ENCODE peak calls at places on chromosome 7, in ten cellular contexts. One of them, this sample, is unnamed.

GRCh38 chr7:29078286-29078685 is 68.1 kb downstream of the CPVL start:
- DNase-seq in gastrocnemius medialis: no peak
- DNase-seq in heart right ventricle: no peak
- DNase-seq in transverse colon: no peak
- DNase-seq in aorta: no peak
- DNase-seq in right lobe of liver: no peak
- DNase-seq in PC-3: no peak
- DNase-seq in K562: no peak
- DNase-seq in hepatocyte: no peak
- DNase-seq in RWPE1: no peak
- DNase-seq in this sample: no peak

GRCh38 chr7:83204715-83205114 is 42.0 kb upstream of the PCLO start:
- DNase-seq in gastrocnemius medialis: no peak
- DNase-seq in heart right ventricle: no peak
- DNase-seq in transverse colon: no peak
- DNase-seq in aorta: no peak
- DNase-seq in right lobe of liver: no peak
- DNase-seq in PC-3: peak
- DNase-seq in K562: no peak
- DNase-seq in hepatocyte: no peak
- DNase-seq in RWPE1: no peak
- DNase-seq in this sample: no peak

GRCh38 chr7:131424219-131424822 is 96.6 kb downstream of the MKLN1 start:
- DNase-seq in gastrocnemius medialis: no peak
- DNase-seq in heart right ventricle: no peak
- DNase-seq in transverse colon: no peak
- DNase-seq in aorta: no peak
- DNase-seq in right lobe of liver: no peak
- DNase-seq in PC-3: peak
- DNase-seq in K562: peak
- DNase-seq in hepatocyte: peak
- DNase-seq in RWPE1: peak
- DNase-seq in this sample: no peak

GRCh38 chr7:29499932-29500331 is 63.7 kb upstream of the PRR15 start:
- DNase-seq in gastrocnemius medialis: no peak
- DNase-seq in heart right ventricle: no peak
- DNase-seq in transverse colon: no peak
- DNase-seq in aorta: no peak
- DNase-seq in right lobe of liver: no peak
- DNase-seq in PC-3: no peak
- DNase-seq in K562: no peak
- DNase-seq in hepatocyte: no peak
- DNase-seq in RWPE1: no peak
- DNase-seq in this sample: no peak

GRCh38 chr7:36606442-36607205 is 117.7 kb downstream of the AOAH start:
- DNase-seq in gastrocnemius medialis: no peak
- DNase-seq in heart right ventricle: no peak
- DNase-seq in transverse colon: no peak
- DNase-seq in aorta: no peak
- DNase-seq in right lobe of liver: no peak
- DNase-seq in PC-3: no peak
- DNase-seq in K562: no peak
- DNase-seq in hepatocyte: no peak
- DNase-seq in RWPE1: no peak
- DNase-seq in this sample: no peak

GRCh38 chr7:69643708-69644445 is 45.6 kb downstream of the AUTS2 start:
- DNase-seq in gastrocnemius medialis: no peak
- DNase-seq in heart right ventricle: peak
- DNase-seq in transverse colon: no peak
- DNase-seq in aorta: no peak
- DNase-seq in right lobe of liver: no peak
- DNase-seq in PC-3: no peak
- DNase-seq in K562: no peak
- DNase-seq in hepatocyte: peak
- DNase-seq in RWPE1: no peak
- DNase-seq in this sample: no peak

GRCh38 chr7:158274996-158275395 is 312.6 kb downstream of the PTPRN2 start:
- DNase-seq in gastrocnemius medialis: no peak
- DNase-seq in heart right ventricle: no peak
- DNase-seq in transverse colon: no peak
- DNase-seq in aorta: peak
- DNase-seq in right lobe of liver: no peak
- DNase-seq in PC-3: no peak
- DNase-seq in K562: no peak
- DNase-seq in hepatocyte: no peak
- DNase-seq in RWPE1: no peak
- DNase-seq in this sample: no peak

GRCh38 chr7:139043823-139044812 is 8.3 kb upstream of the ZC3HAV1L start:
- DNase-seq in gastrocnemius medialis: no peak
- DNase-seq in heart right ventricle: no peak
- DNase-seq in transverse colon: peak
- DNase-seq in aorta: no peak
- DNase-seq in right lobe of liver: no peak
- DNase-seq in PC-3: no peak
- DNase-seq in K562: peak
- DNase-seq in hepatocyte: no peak
- DNase-seq in RWPE1: no peak
- DNase-seq in this sample: no peak

GRCh38 chr7:67267914-67268313 is 271.3 kb downstream of the TYW1 start:
- DNase-seq in gastrocnemius medialis: no peak
- DNase-seq in heart right ventricle: no peak
- DNase-seq in transverse colon: no peak
- DNase-seq in aorta: no peak
- DNase-seq in right lobe of liver: no peak
- DNase-seq in PC-3: no peak
- DNase-seq in K562: no peak
- DNase-seq in hepatocyte: no peak
- DNase-seq in RWPE1: peak
- DNase-seq in this sample: no peak

GRCh38 chr7:138699661-138700060 is 1.5 kb downstream of the SVOPL start:
- DNase-seq in gastrocnemius medialis: no peak
- DNase-seq in heart right ventricle: no peak
- DNase-seq in transverse colon: no peak
- DNase-seq in aorta: no peak
- DNase-seq in right lobe of liver: no peak
- DNase-seq in PC-3: no peak
- DNase-seq in K562: no peak
- DNase-seq in hepatocyte: no peak
- DNase-seq in RWPE1: no peak
- DNase-seq in this sample: no peak

GRCh38 chr7:130672146-130672545 is 3.6 kb upstream of the COPG2 start:
- DNase-seq in gastrocnemius medialis: no peak
- DNase-seq in heart right ventricle: no peak
- DNase-seq in transverse colon: no peak
- DNase-seq in aorta: no peak
- DNase-seq in right lobe of liver: no peak
- DNase-seq in PC-3: no peak
- DNase-seq in K562: no peak
- DNase-seq in hepatocyte: no peak
- DNase-seq in RWPE1: no peak
- DNase-seq in this sample: no peak

DNA sequence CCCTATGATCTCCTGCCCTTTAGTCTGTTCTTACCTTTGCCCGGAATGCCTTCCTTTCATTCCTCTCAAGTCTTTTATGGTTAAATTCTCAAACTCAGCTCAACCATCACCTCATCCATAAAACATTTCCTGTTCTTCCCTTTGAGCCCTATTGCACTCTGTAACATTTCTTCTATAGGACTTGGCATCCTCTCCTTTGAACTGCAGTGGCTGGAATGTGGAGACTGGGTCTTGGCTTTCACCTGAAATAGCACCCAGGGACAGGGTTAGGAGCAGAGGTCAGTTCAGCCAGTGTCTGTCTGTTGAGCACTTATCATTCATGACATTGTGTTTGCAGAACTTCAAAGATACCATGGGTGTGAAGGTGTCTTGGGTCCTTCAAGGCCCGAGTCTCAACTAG is 7.2 kb downstream of the NFE2L3 start:
- DNase-seq in gastrocnemius medialis: no peak
- DNase-seq in heart right ventricle: no peak
- DNase-seq in transverse colon: no peak
- DNase-seq in aorta: no peak
- DNase-seq in right lobe of liver: no peak
- DNase-seq in PC-3: peak
- DNase-seq in K562: no peak
- DNase-seq in hepatocyte: no peak
- DNase-seq in RWPE1: no peak
- DNase-seq in this sample: no peak
- H3K27ac ChIP-seq in gastrocnemius medialis: no peak
- H3K27ac ChIP-seq in heart right ventricle: no peak
- H3K27ac ChIP-seq in transverse colon: no peak
- H3K27ac ChIP-seq in aorta: no peak
- H3K27ac ChIP-seq in right lobe of liver: no peak
- H3K27ac ChIP-seq in PC-3: peak
- H3K27ac ChIP-seq in K562: no peak
- H3K27ac ChIP-seq in hepatocyte: peak
- H3K27ac ChIP-seq in RWPE1: no peak
- H3K27ac ChIP-seq in this sample: no peak

DNA sequence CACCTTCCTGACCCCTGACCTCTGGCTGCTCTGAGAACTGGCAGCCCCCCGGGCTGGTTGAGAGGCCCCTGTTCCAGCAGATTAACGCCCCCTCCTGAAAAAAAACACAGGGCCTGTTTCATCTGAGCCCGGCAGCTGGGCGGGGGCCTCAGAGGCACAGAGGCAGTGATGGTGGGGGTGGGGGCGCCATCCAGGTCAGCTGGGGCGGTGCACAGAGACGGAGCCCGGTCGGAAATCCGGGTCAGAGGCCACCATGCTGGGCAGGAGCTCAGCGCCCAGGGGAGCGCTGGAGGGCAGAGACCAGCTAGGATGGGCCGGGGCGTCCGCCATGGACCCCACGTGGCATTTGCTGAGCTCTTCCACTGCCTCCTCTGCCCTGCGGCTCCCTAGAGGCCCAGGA is 68.0 kb downstream of the UNCX start:
- DNase-seq in gastrocnemius medialis: no peak
- DNase-seq in heart right ventricle: no peak
- DNase-seq in transverse colon: no peak
- DNase-seq in aorta: no peak
- DNase-seq in right lobe of liver: no peak
- DNase-seq in PC-3: no peak
- DNase-seq in K562: no peak
- DNase-seq in hepatocyte: no peak
- DNase-seq in RWPE1: no peak
- DNase-seq in this sample: no peak
- H3K27ac ChIP-seq in gastrocnemius medialis: no peak
- H3K27ac ChIP-seq in heart right ventricle: no peak
- H3K27ac ChIP-seq in transverse colon: no peak
- H3K27ac ChIP-seq in aorta: no peak
- H3K27ac ChIP-seq in right lobe of liver: no peak
- H3K27ac ChIP-seq in PC-3: no peak
- H3K27ac ChIP-seq in K562: no peak
- H3K27ac ChIP-seq in hepatocyte: no peak
- H3K27ac ChIP-seq in RWPE1: no peak
- H3K27ac ChIP-seq in this sample: no peak

GRCh38 chr7:91348686-91349085 is 84.5 kb downstream of the FZD1 start:
- DNase-seq in gastrocnemius medialis: no peak
- DNase-seq in heart right ventricle: no peak
- DNase-seq in transverse colon: no peak
- DNase-seq in aorta: no peak
- DNase-seq in right lobe of liver: no peak
- DNase-seq in PC-3: no peak
- DNase-seq in K562: no peak
- DNase-seq in hepatocyte: no peak
- DNase-seq in RWPE1: no peak
- DNase-seq in this sample: no peak

GRCh38 chr7:91353923-91354322 is 89.7 kb downstream of the FZD1 start:
- DNase-seq in gastrocnemius medialis: no peak
- DNase-seq in heart right ventricle: no peak
- DNase-seq in transverse colon: no peak
- DNase-seq in aorta: no peak
- DNase-seq in right lobe of liver: no peak
- DNase-seq in PC-3: no peak
- DNase-seq in K562: no peak
- DNase-seq in hepatocyte: no peak
- DNase-seq in RWPE1: no peak
- DNase-seq in this sample: no peak

GRCh38 chr7:91355680-91356435 is 91.6 kb downstream of the FZD1 start:
- DNase-seq in gastrocnemius medialis: no peak
- DNase-seq in heart right ventricle: no peak
- DNase-seq in transverse colon: no peak
- DNase-seq in aorta: no peak
- DNase-seq in right lobe of liver: no peak
- DNase-seq in PC-3: no peak
- DNase-seq in K562: no peak
- DNase-seq in hepatocyte: no peak
- DNase-seq in RWPE1: no peak
- DNase-seq in this sample: no peak

GRCh38 chr7:91351374-91351773 is 87.1 kb downstream of the FZD1 start:
- DNase-seq in gastrocnemius medialis: no peak
- DNase-seq in heart right ventricle: no peak
- DNase-seq in transverse colon: no peak
- DNase-seq in aorta: no peak
- DNase-seq in right lobe of liver: no peak
- DNase-seq in PC-3: peak
- DNase-seq in K562: no peak
- DNase-seq in hepatocyte: no peak
- DNase-seq in RWPE1: peak
- DNase-seq in this sample: no peak

DNA sequence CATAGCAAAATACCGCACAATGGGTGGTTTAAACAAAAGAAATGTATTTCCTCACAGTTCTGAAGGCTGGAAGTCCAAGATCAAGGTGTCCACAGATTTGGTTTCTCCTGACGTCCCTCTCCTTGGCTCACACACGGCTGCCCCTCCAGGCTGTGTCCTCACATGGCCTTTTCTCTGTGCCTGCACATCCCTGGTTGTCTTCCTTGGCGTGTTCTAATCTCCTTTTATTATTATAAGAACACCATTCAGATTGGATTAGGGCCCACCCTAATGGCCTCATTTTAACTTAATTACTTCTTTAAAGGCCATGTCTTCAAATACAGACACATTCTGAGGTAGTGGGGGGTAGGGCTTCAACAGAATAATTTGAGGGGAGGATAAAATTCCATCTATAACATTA is 87.9 kb downstream of the FZD1 start:
- DNase-seq in gastrocnemius medialis: no peak
- DNase-seq in heart right ventricle: no peak
- DNase-seq in transverse colon: no peak
- DNase-seq in aorta: no peak
- DNase-seq in right lobe of liver: no peak
- DNase-seq in PC-3: no peak
- DNase-seq in K562: no peak
- DNase-seq in hepatocyte: no peak
- DNase-seq in RWPE1: no peak
- DNase-seq in this sample: no peak
- H3K27ac ChIP-seq in gastrocnemius medialis: no peak
- H3K27ac ChIP-seq in heart right ventricle: no peak
- H3K27ac ChIP-seq in transverse colon: no peak
- H3K27ac ChIP-seq in aorta: no peak
- H3K27ac ChIP-seq in right lobe of liver: no peak
- H3K27ac ChIP-seq in PC-3: no peak
- H3K27ac ChIP-seq in K562: no peak
- H3K27ac ChIP-seq in hepatocyte: no peak
- H3K27ac ChIP-seq in RWPE1: no peak
- H3K27ac ChIP-seq in this sample: no peak

DNA sequence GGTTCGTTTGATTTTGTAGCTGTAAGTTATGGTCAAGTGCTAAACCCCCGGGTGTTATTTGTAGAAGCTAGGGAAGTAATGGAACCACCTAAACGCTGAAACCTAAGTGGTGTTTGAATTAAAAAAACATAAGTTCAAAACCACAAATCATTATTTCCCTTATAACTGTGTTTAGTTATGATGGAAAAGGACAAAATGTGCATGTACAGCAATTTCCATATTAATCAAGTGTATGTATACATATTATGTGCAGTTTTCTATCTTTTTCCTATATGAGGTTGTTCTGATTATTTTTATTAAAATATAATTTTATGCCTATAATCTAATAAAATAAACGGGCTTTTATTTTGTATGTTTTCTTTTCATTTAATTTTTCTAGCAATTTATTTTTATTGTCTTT is 45.9 kb downstream of the IL6 start:
- DNase-seq in gastrocnemius medialis: no peak
- DNase-seq in heart right ventricle: no peak
- DNase-seq in transverse colon: no peak
- DNase-seq in aorta: no peak
- DNase-seq in right lobe of liver: no peak
- DNase-seq in PC-3: no peak
- DNase-seq in K562: no peak
- DNase-seq in hepatocyte: no peak
- DNase-seq in RWPE1: no peak
- DNase-seq in this sample: no peak
- H3K27ac ChIP-seq in gastrocnemius medialis: no peak
- H3K27ac ChIP-seq in heart right ventricle: no peak
- H3K27ac ChIP-seq in transverse colon: no peak
- H3K27ac ChIP-seq in aorta: no peak
- H3K27ac ChIP-seq in right lobe of liver: no peak
- H3K27ac ChIP-seq in PC-3: no peak
- H3K27ac ChIP-seq in K562: no peak
- H3K27ac ChIP-seq in hepatocyte: no peak
- H3K27ac ChIP-seq in RWPE1: no peak
- H3K27ac ChIP-seq in this sample: no peak